ENCODE peak calls at places on chromosomes 12 and 14, in six cellular contexts. T is IMR-90, O is HCT116, D is Peyer's patch, B is adrenal gland, K is sigmoid colon. A is an unnamed sample.

GRCh38 chr14:30283822-30284446 is 275.0 kb upstream of the G2E3 start:
- DNase-seq in T (peak; percentile 53), O (peak; percentile 19), D (no peak), B (peak; percentile 41), K (no peak), A (no peak)

GRCh38 chr14:23008836-23009235 is 1.1 kb downstream of the C14orf93 start:
- DNase-seq in T (no peak), O (no peak), D (no peak), B (no peak), K (no peak), A (no peak)

GRCh38 chr14:85528080-85528881 is 1.7 kb upstream of the FLRT2 start:
- DNase-seq in T (peak; percentile 90), O (no peak), D (no peak), B (peak; percentile 50), K (peak; percentile 66), A (no peak)

GRCh38 chr12:128089961-128090360 is 177.0 kb upstream of the TMEM132C start:
- DNase-seq in T (no peak), O (no peak), D (no peak), B (no peak), K (no peak), A (no peak)

GRCh38 chr14:69069020-69069421 is 83.9 kb downstream of the DCAF5 start:
- DNase-seq in T (peak; percentile 93), O (no peak), D (no peak), B (no peak), K (no peak), A (no peak)

GRCh38 chr12:91695964-91696363 is 449.7 kb downstream of the BTG1 start:
- DNase-seq in T (no peak), O (no peak), D (no peak), B (no peak), K (no peak), A (no peak)

GRCh38 chr12:70290126-70290525 is 46.9 kb downstream of the CNOT2 start:
- DNase-seq in T (no peak), O (no peak), D (no peak), B (no peak), K (no peak), A (no peak)

GRCh38 chr14:23712287-23712686 is 76.1 kb downstream of the DHRS2 start:
- DNase-seq in T (no peak), O (no peak), D (no peak), B (no peak), K (no peak), A (no peak)

GRCh38 chr14:52075371-52075770 is 6.5 kb upstream of the NID2 start:
- DNase-seq in T (no peak), O (no peak), D (no peak), B (no peak), K (no peak), A (no peak)

DNA sequence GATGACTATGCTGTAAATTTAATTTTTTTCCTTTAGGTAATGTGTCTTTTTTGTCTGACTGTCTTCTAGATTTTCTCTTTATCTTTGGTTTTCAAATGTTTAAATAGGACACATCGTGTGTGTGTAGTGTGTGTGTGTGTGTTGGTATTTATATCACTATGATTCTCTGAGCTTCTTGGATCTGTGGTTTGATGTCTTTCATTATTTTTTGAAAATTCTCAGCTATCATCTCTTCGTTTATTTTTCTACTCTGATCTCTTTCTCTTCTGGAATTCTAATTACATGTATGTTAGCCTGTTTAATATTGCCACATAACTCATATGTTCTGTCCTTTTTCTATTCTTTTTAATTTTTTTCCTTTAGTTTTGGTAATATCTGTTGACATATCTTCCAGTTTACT is 73.5 kb upstream of the OR10AD1 start:
- DNase-seq in T (no peak), O (no peak), D (no peak), B (no peak), K (no peak), A (no peak)
- H3K27me3 ChIP-seq in T (no peaks in the 10 kb centered on the region), O (no peaks in the 10 kb centered on the region), D (no peaks in the 10 kb centered on the region), B (no peaks in the 10 kb centered on the region), K (no peaks in the 10 kb centered on the region), A (no peaks in the 10 kb centered on the region)

GRCh38 chr12:79818856-79819255 is 116.0 kb downstream of the PPP1R12A start:
- DNase-seq in T (no peak), O (no peak), D (no peak), B (no peak), K (no peak), A (no peak)
- H3K36me3 ChIP-seq in T (peaks cover 15% of the 10 kb centered on the region), O (no peaks in the 10 kb centered on the region), D (no peaks in the 10 kb centered on the region), B (peaks cover 5% of the 10 kb centered on the region), K (no peaks in the 10 kb centered on the region), A (peaks cover 13% of the 10 kb centered on the region)

DNA sequence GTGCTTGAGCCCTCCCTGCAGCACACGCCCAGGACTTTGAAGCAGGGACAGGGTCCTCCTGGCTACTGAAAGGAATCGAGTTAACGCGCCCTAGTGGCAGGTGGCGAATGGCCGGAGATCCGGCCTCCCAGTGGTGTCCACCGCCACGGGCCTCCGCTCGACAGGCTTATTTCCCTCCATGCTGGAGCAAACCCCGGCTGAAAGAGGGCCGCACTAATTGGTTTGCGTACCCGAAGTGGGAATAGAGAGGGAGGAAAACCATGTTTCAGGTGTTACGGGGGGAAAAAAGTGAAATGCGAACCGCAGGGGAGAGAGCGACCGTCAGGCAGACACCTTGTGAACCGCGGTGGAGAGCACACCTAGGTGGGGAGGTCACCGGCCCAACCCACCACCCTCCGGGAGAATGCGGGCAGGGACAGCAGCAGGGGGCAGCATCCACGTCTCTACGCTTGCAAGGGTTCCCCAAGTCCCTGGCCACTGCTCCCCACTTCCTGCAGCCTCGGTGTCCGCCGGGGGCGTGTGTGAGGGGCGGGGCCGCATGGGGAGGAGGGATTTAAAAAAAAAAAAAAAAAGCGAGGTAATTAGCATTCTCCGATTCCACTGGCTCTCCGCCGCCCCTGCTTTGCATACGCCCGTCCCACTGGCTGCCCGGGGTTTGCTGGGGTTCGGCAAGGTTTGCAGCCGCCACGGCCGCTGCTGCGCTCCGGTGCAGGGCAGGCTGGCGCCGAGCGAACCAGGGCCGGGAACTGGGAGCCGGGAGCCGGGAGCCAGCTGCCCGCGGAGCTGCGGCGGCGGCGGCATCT is 224.6 kb upstream of the CRY1 start:
- DNase-seq in T (peak; percentile 88), O (peak; percentile 78), D (peak; percentile 68), B (peak; percentile 68), K (no peak), A (peak; percentile 85)
- TF ChIP-seq POLR2A in T (no peak), O (no peak), D (peak; percentile 33), B (peak; percentile 31), K (no peak), A (no peak)

DNA sequence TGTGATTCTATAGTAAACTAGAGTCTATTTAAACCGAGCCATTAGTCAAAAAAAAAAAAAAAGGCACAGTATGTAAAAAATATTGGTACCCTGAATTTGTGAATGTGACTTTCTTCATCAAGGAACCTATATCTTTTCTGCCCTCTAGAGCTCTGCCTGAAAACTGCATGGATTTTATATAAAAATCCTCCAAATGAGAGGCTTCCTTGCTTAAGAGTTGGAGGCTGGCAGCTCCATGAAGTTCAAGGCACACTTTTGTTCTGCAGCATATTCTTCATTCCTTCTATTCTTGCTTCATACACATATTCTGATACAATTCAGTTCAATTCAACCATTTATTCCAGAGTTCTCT is 23.1 kb upstream of the NKX2-8 start:
- DNase-seq in T (no peak), O (no peak), D (no peak), B (no peak), K (no peak), A (no peak)
- H3K27me3 ChIP-seq in T (peaks cover 2% of the 10 kb centered on the region), O (no peaks in the 10 kb centered on the region), D (no peaks in the 10 kb centered on the region), B (no peaks in the 10 kb centered on the region), K (no peaks in the 10 kb centered on the region), A (no peaks in the 10 kb centered on the region)

A was measured in right lobe of liver.